ENCODE peak calls at places on chromosomes 6 and 20, in four cellular contexts. One of them, this sample, is unnamed.

GRCh38 chr20:59628171-59628570 is 23.8 kb downstream of the PHACTR3 start:
- DNase-seq in cardiac muscle cell: no peak
- DNase-seq in A549: no peak
- DNase-seq in keratinocyte: no peak
- DNase-seq in this sample: no peak

GRCh38 chr6:160300076-160300695 is 41.6 kb upstream of the SLC22A2 start:
- DNase-seq in cardiac muscle cell: peak; percentile 1
- DNase-seq in A549: no peak
- DNase-seq in keratinocyte: peak; percentile 64
- DNase-seq in this sample: no peak

GRCh38 chr20:18011951-18012645 is 43.3 kb downstream of the MGME1 start:
- DNase-seq in cardiac muscle cell: no peak
- DNase-seq in keratinocyte: no peak
- DNase-seq in A549: no peak
- DNase-seq in this sample: no peak

GRCh38 chr20:50797142-50797541 is 2.3 kb downstream of the BCAS4 start:
- DNase-seq in cardiac muscle cell: no peak
- DNase-seq in A549: no peak
- DNase-seq in keratinocyte: no peak
- DNase-seq in this sample: no peak

GRCh38 chr6:142843344-142843743 is 101.6 kb downstream of the HIVEP2 start:
- DNase-seq in cardiac muscle cell: no peak
- DNase-seq in A549: no peak
- DNase-seq in keratinocyte: no peak
- DNase-seq in this sample: no peak

GRCh38 chr20:54276577-54277169 is 68.8 kb downstream of the PFDN4 start:
- DNase-seq in keratinocyte: no peak
- DNase-seq in A549: no peak
- DNase-seq in cardiac muscle cell: no peak
- DNase-seq in this sample: no peak

GRCh38 chr6:24494726-24495515 is at the start of gene ALDH5A1:
- DNase-seq in A549: peak; percentile 48
- DNase-seq in keratinocyte: no peak
- DNase-seq in cardiac muscle cell: peak; percentile 77
- DNase-seq in this sample: peak; percentile 63

GRCh38 chr20:35297153-35297552 is 4.9 kb upstream of the FAM83C start:
- DNase-seq in keratinocyte: no peak
- DNase-seq in A549: no peak
- DNase-seq in cardiac muscle cell: no peak
- DNase-seq in this sample: peak; percentile 27

GRCh38 chr20:37282558-37282957 is 6.9 kb upstream of the MANBAL start:
- DNase-seq in cardiac muscle cell: peak; percentile 51
- DNase-seq in keratinocyte: no peak
- DNase-seq in A549: no peak
- DNase-seq in this sample: peak; percentile 84

GRCh38 chr6:9502991-9503761 is 911.7 kb downstream of the TFAP2A start:
- DNase-seq in cardiac muscle cell: no peak
- DNase-seq in keratinocyte: no peak
- DNase-seq in A549: no peak
- DNase-seq in this sample: peak; percentile 90

GRCh38 chr20:51938557-51939324 is 136.4 kb upstream of the SALL4 start:
- DNase-seq in cardiac muscle cell: no peak
- DNase-seq in A549: no peak
- DNase-seq in keratinocyte: no peak
- DNase-seq in this sample: peak; percentile 30

GRCh38 chr20:19815553-19815991 is 57.5 kb downstream of the RIN2 start:
- DNase-seq in cardiac muscle cell: no peak
- DNase-seq in keratinocyte: peak; percentile 77
- DNase-seq in A549: peak; percentile 95
- DNase-seq in this sample: peak; percentile 100

DNA sequence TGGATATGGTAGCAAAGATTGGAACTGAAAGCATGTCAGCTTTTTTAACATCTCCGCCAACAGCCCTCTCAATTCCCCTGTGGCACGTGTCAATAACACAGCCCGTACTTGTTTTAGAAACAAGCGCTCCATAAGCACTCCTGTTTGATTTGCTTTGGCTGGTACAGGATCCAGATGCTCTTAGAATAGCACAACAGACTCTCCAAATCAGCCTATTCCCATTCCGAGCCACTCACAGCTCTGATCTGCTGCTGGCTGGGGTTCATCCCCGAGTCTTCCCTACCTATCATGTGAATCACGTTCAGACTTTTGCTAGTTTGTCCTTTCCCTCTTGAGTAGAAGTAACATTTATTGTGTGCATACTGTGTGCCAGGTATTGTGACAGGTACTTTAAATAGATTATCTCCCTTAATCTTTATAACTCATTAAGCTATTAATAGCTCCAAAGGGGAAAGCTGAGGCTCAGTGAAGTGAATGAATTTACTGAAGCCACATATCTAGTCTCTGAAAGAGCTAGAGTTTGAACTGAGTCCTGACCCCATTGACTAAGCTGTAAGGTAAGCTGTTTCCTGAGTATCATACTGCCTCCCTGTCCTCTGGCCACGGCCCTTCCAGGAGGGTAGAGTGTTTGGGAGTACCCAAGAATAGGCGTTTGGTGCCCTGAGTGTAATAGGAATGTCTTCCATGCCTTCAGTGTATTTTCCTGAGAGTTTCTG is 46.7 kb downstream of the RALY start:
- DNase-seq in keratinocyte: no peak
- DNase-seq in cardiac muscle cell: peak; percentile 53
- DNase-seq in A549: no peak
- DNase-seq in this sample: no peak
- TF ChIP-seq CTCF in keratinocyte: no peak
- TF ChIP-seq CTCF in cardiac muscle cell: no peak
- TF ChIP-seq CTCF in A549: no peak
- TF ChIP-seq CTCF in this sample: no peak

DNA sequence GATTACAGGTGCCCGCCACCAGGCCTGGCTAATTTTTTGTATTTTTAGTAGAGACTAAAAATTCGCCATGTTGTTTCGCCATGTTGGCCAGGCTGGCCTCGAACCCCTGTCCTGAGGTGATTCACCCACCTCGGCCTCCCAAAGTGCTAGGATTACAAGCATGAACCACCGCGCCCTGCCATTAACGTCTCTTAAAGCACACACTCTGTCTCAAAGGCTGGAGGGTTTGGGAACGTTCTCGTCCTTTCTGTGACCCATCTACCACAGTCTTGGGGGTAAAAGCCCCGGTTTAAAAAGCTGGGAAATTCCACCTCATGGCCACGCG is 57.8 kb upstream of the ARID1B start:
- DNase-seq in keratinocyte: no peak
- DNase-seq in cardiac muscle cell: no peak
- DNase-seq in A549: no peak
- DNase-seq in this sample: no peak
- H3K4me3 ChIP-seq in keratinocyte: peak overlapping the region; percentile 18
- H3K4me3 ChIP-seq in cardiac muscle cell: no peak overlapping the region
- H3K4me3 ChIP-seq in A549: peak overlapping the region; percentile 30
- H3K4me3 ChIP-seq in this sample: no peak overlapping the region

DNA sequence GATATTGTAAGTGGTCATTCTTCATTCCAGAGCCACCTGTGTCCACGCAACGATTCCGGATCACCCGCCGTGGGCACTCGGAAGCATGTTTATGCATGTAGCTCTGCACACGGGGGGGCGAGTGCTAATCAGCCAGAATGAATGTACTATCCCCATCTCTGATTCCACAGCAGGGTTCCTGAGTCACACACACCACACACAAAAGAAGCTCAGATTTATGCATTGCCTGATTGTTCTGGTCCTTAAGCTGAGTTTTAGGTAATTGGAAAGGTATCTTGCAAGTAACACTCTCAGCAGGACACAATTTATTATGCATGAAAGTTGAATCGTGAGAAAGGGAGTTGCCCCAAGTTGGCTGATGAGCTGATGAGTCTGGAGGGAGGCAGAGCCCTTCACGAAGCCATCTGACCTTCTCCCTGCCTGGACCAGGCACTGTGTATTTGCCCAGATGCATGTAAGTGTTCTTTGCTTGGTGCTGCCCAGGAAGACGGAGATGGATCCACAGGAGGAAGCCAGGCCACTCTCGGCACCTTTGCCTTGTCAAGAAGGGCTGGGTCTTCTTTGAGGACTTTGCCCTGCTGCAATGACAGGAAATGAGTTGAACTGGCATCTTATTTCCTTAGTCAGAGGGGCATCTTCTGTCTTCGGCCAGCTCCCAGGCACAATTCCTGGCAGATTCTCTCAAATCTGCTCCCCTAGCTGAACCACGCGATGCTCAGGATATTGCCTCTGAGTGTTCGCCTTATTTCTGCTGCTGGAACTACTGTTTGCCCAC is 141.1 kb downstream of the SYNDIG1 start:
- DNase-seq in cardiac muscle cell: no peak
- DNase-seq in keratinocyte: peak; percentile 15
- DNase-seq in A549: no peak
- DNase-seq in this sample: no peak
- TF ChIP-seq CTCF in cardiac muscle cell: no peak
- TF ChIP-seq CTCF in keratinocyte: no peak
- TF ChIP-seq CTCF in A549: no peak
- TF ChIP-seq CTCF in this sample: no peak

GRCh38 chr6:147131728-147132127 is 72.5 kb upstream of the STXBP5 start:
- DNase-seq in keratinocyte: no peak
- DNase-seq in cardiac muscle cell: no peak
- DNase-seq in A549: no peak
- DNase-seq in this sample: peak; percentile 62
- H3K4me3 ChIP-seq in keratinocyte: no peak overlapping the region
- H3K4me3 ChIP-seq in cardiac muscle cell: no peak overlapping the region
- H3K4me3 ChIP-seq in A549: no peak overlapping the region
- H3K4me3 ChIP-seq in this sample: no peak overlapping the region

DNA sequence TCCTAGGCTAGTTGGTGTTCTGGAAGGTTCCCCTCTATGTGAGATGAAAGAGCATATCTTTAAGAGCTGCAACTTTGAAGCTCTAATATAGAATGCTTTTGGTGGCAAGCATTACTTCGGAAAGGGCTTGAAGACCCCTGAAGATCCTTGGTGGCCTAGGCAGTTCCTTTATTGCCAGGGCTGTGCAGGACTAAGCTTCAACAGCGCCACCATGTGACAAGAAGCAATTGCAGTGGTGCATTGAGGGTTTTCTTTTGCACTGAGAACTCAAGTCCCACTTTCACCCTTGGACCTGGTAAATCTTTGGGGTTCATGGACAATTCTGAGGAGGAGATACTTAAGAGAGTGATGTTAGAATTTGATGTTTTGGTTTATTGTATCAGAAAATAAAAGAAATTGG is 237.4 kb upstream of the GMDS start:
- DNase-seq in A549: no peak
- DNase-seq in cardiac muscle cell: no peak
- DNase-seq in keratinocyte: no peak
- DNase-seq in this sample: no peak
- TF ChIP-seq CTCF in A549: no peak
- TF ChIP-seq CTCF in cardiac muscle cell: no peak
- TF ChIP-seq CTCF in keratinocyte: no peak
- TF ChIP-seq CTCF in this sample: peak; percentile 2

GRCh38 chr6:16420715-16421461 is 182.5 kb downstream of the GMPR start:
- DNase-seq in cardiac muscle cell: no peak
- DNase-seq in A549: no peak
- DNase-seq in keratinocyte: no peak
- DNase-seq in this sample: peak; percentile 74

GRCh38 chr6:16419636-16420331 is 181.4 kb downstream of the GMPR start:
- DNase-seq in cardiac muscle cell: no peak
- DNase-seq in keratinocyte: no peak
- DNase-seq in A549: no peak
- DNase-seq in this sample: no peak

GRCh38 chr6:16420332-16420714 is 181.9 kb downstream of the GMPR start:
- DNase-seq in keratinocyte: no peak
- DNase-seq in A549: no peak
- DNase-seq in cardiac muscle cell: no peak
- DNase-seq in this sample: no peak

GRCh38 chr6:16426241-16426640 is 187.9 kb downstream of the GMPR start:
- DNase-seq in cardiac muscle cell: no peak
- DNase-seq in keratinocyte: no peak
- DNase-seq in A549: no peak
- DNase-seq in this sample: no peak

GRCh38 chr6:16421462-16421960 is 183.1 kb downstream of the GMPR start:
- DNase-seq in A549: no peak
- DNase-seq in cardiac muscle cell: no peak
- DNase-seq in keratinocyte: no peak
- DNase-seq in this sample: no peak
- H3K4me3 ChIP-seq in A549: no peak overlapping the region
- H3K4me3 ChIP-seq in cardiac muscle cell: no peak overlapping the region
- H3K4me3 ChIP-seq in keratinocyte: no peak overlapping the region
- H3K4me3 ChIP-seq in this sample: no peak overlapping the region

GRCh38 chr6:156146891-156147290 is 630.3 kb upstream of the ARID1B start:
- DNase-seq in keratinocyte: no peak
- DNase-seq in cardiac muscle cell: no peak
- DNase-seq in A549: no peak
- DNase-seq in this sample: no peak
- TF ChIP-seq CTCF in keratinocyte: no peak
- TF ChIP-seq CTCF in cardiac muscle cell: no peak
- TF ChIP-seq CTCF in A549: no peak
- TF ChIP-seq CTCF in this sample: no peak

This sample was measured in cardiac fibroblast.